ENCODE peak calls at places on chromosomes 16 and 17, in nine cellular contexts. F is PC-3; R is stomach; A is A673; Y is heart left ventricle; B is fibroblast of lung; Z is transverse colon; G is hepatocyte; K is CD4-positive, CD25-positive, alpha-beta regulatory T cell. I is an unnamed sample.
A peak's percentile ranks its signal among the peaks of the same experiment; 100 is the strongest.

GRCh38 chr16:10892782-10893181 is 15.8 kb downstream of the CIITA start:
- DNase-seq in F (no peak), R (no peak), A (no peak), Y (no peak), B (no peak), Z (no peak), G (no peak), K (no peak), I (no peak)

GRCh38 chr17:40485851-40486512 is 15.4 kb downstream of the TNS4 start:
- DNase-seq in F (peak; percentile 91), R (no peak), A (peak; percentile 32), Y (no peak), B (peak; percentile 99), Z (no peak), G (peak; percentile 76), K (no peak), I (no peak)

GRCh38 chr16:2810651-2811050 is 6.4 kb upstream of the PRSS21 start:
- DNase-seq in F (no peak), R (no peak), A (no peak), Y (no peak), B (no peak), Z (no peak), G (no peak), K (no peak), I (peak; percentile 2)

GRCh38 chr17:43878260-43879082 is 28.9 kb downstream of the MPP2 start:
- DNase-seq in F (peak; percentile 90), R (peak; percentile 75), A (peak; percentile 76), Y (peak; percentile 69), B (peak; percentile 87), Z (peak; percentile 82), G (peak; percentile 93), K (peak; percentile 46), I (peak; percentile 86)

GRCh38 chr17:45946841-45947256 is 52.2 kb upstream of the STH start:
- DNase-seq in F (no peak), R (no peak), A (peak; percentile 40), Y (no peak), B (no peak), Z (no peak), G (no peak), K (no peak), I (no peak)

GRCh38 chr17:75808905-75809621 is 24.5 kb downstream of the UNK start:
- DNase-seq in F (no peak), R (peak; percentile 83), A (peak; percentile 44), Y (peak; percentile 74), B (peak; percentile 42), Z (no peak), G (no peak), K (no peak), I (no peak)

GRCh38 chr17:17420561-17421269 is 56.1 kb upstream of the MED9 start:
- DNase-seq in F (no peak), R (no peak), A (no peak), Y (peak; percentile 90), B (peak; percentile 63), Z (no peak), G (no peak), K (no peak), I (no peak)

GRCh38 chr16:25841776-25842175 is 150.0 kb downstream of the HS3ST4 start:
- DNase-seq in F (no peak), R (no peak), A (no peak), Y (no peak), B (no peak), Z (no peak), G (no peak), K (no peak), I (peak; percentile 47)

GRCh38 chr17:9057310-9057709 is 36.0 kb downstream of the NTN1 start:
- DNase-seq in F (no peak), R (no peak), A (no peak), Y (no peak), B (no peak), Z (no peak), G (no peak), K (no peak), I (no peak)

GRCh38 chr16:3030872-3031212 is 5.9 kb downstream of the BICDL2 start:
- DNase-seq in F (no peak), R (no peak), A (no peak), Y (no peak), B (no peak), Z (no peak), G (no peak), K (no peak), I (no peak)

GRCh38 chr17:74744349-74744713 is 4.1 kb upstream of the NHERF1 start:
- DNase-seq in F (no peak), R (no peak), A (no peak), Y (no peak), B (no peak), Z (no peak), G (no peak), K (no peak), I (peak; percentile 6)

GRCh38 chr17:29407856-29408255 is 17.7 kb downstream of the TAOK1 start:
- DNase-seq in F (no peak), R (no peak), A (no peak), Y (no peak), B (peak; percentile 10), Z (no peak), G (no peak), K (no peak), I (no peak)

GRCh38 chr16:67104061-67104460 is 5.7 kb upstream of the PHAF1 start:
- DNase-seq in F (peak; percentile 36), R (no peak), A (no peak), Y (peak; percentile 31), B (peak; percentile 43), Z (no peak), G (peak; percentile 26), K (no peak), I (peak; percentile 44)

GRCh38 chr17:76164331-76164730 is 23.3 kb upstream of the FOXJ1 start:
- DNase-seq in F (no peak), R (no peak), A (no peak), Y (no peak), B (no peak), Z (no peak), G (no peak), K (no peak), I (no peak)

GRCh38 chr17:2964028-2964356 is 99.4 kb downstream of the OR1D5 start:
- DNase-seq in F (no peak), R (no peak), A (no peak), Y (no peak), B (no peak), Z (no peak), G (no peak), K (no peak), I (no peak)

GRCh38 chr17:78324391-78325075 is 35.3 kb downstream of the SOCS3 start:
- DNase-seq in F (no peak), R (no peak), A (peak; percentile 50), Y (peak; percentile 95), B (peak; percentile 93), Z (peak; percentile 60), G (peak; percentile 78), K (no peak), I (no peak)

GRCh38 chr16:14364386-14365199 is 265.5 kb downstream of the PARN start:
- DNase-seq in F (peak; percentile 85), R (peak; percentile 35), A (no peak), Y (no peak), B (peak; percentile 48), Z (no peak), G (peak; percentile 77), K (no peak), I (no peak)

GRCh38 chr16:85394511-85395206 is 218.5 kb upstream of the GSE1 start:
- DNase-seq in F (no peak), R (no peak), A (no peak), Y (no peak), B (no peak), Z (no peak), G (no peak), K (no peak), I (peak; percentile 2)

GRCh38 chr17:50686494-50687199 is 21.1 kb downstream of the ANKRD40 start:
- DNase-seq in F (peak; percentile 94), R (peak; percentile 79), A (no peak), Y (peak; percentile 63), B (peak; percentile 69), Z (peak; percentile 89), G (peak; percentile 87), K (no peak), I (no peak)

DNA sequence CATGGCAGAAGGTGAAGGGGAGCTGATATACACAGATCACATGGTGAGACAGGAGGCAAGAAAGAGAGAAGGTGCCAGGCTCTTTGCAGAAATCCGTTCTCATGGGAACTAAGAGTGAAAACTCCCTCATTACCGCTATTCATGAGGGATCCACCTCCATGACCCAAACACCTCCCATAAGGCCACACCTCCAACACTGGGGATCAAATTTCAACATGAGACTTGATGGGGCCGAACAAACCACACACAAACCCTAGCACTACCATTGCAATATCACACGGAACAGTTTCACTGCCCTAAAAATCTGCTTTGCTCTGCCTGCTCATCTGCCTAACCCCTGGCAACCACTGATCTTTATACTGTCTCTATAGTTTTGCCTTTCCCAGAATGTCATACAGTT is 34.8 kb downstream of the C17orf67 start:
- DNase-seq in F (no peak), R (no peak), A (peak; percentile 70), Y (no peak), B (no peak), Z (no peak), G (no peak), K (no peak), I (no peak)
- H3K4me3 ChIP-seq in F (no peak overlapping the region), R (no peak overlapping the region), A (no peak overlapping the region), Y (no peak overlapping the region), B (no peak overlapping the region), Z (no peak overlapping the region), G (no peak overlapping the region), K (no peak overlapping the region), I (no peak overlapping the region)

DNA sequence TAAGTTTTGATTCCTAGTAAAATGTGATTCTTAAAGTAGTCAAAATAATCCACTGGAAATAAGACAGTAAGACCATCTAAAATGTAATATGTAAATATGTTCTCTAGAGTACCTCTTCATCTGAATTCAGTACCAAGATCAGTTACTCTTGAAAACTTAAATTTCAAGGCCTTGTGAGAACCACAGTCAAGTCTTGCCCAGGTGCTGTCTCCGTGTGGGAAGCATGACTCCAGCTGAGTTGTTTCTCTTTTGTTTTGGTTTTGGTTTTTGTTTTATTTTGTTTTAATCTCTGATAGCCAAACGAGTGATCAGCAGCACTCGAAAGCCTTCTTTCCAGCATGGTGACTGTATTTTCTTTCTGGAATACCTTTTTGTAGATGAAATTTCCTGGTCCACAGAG is 907.0 kb downstream of the KCNJ18 start:
- DNase-seq in F (no peak), R (no peak), A (no peak), Y (no peak), B (no peak), Z (no peak), G (no peak), K (no peak), I (no peak)
- H3K27ac ChIP-seq in F (no peak overlapping the region), R (no peak overlapping the region), A (no peak overlapping the region), Y (no peak overlapping the region), B (no peak overlapping the region), Z (no peak overlapping the region), G (no peak overlapping the region), K (no peak overlapping the region), I (no peak overlapping the region)

GRCh38 chr17:19361326-19361725 is 1.2 kb downstream of the B9D1 start:
- DNase-seq in F (no peak), R (no peak), A (no peak), Y (peak; percentile 21), B (no peak), Z (peak; percentile 10), G (no peak), K (no peak), I (no peak)
- H3K4me3 ChIP-seq in F (no peak overlapping the region), R (no peak overlapping the region), A (peak overlapping the region; percentile 85), Y (no peak overlapping the region), B (peak overlapping the region; percentile 75), Z (no peak overlapping the region), G (no peak overlapping the region), K (no peak overlapping the region), I (no peak overlapping the region)

DNA sequence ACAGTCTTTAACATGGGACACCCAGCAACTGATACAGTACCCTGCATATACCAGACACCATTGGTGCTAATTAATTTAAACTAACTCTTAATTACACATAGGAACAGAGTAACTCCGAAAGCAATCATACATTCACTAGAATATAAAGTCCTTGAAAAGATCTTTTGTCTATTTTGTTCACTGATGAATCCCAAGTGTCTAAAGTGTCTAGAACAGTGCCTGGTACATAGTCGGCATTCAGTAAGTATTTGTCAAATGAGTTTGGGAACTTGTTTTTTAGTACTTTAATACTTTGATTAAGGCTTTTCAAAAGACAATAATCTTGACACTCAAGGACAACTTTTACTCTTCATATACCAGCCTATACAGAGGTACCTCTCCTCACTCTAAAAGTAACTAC is 13.8 kb downstream of the YWHAE start:
- DNase-seq in F (no peak), R (no peak), A (no peak), Y (no peak), B (no peak), Z (no peak), G (no peak), K (no peak), I (no peak)
- H3K27ac ChIP-seq in F (no peak overlapping the region), R (no peak overlapping the region), A (no peak overlapping the region), Y (no peak overlapping the region), B (no peak overlapping the region), Z (no peak overlapping the region), G (no peak overlapping the region), K (no peak overlapping the region), I (no peak overlapping the region)

I was measured in WERI-Rb-1.